ENCODE peak calls at places on chromosomes 6 and 20, in eight cellular contexts. One of them, this sample, is unnamed.

GRCh38 chr20:53927990-53928389 is 142.4 kb downstream of the BCAS1 start:
- DNase-seq in HT-29: no peak
- DNase-seq in anterior cingulate cortex: no peak
- DNase-seq in T-cell: no peak
- DNase-seq in left ventricle myocardium inferior: no peak
- DNase-seq in omental fat pad: no peak
- DNase-seq in activated naive CD8-positive, alpha-beta T cell treated with anti-CD3 and anti-CD28 coated beads, Interleukin-2, amount 50 U/mL, for 16 hours: no peak
- DNase-seq in G401: no peak
- DNase-seq in this sample: no peak

GRCh38 chr20:24752612-24753011 is 196.5 kb upstream of the CST7 start:
- DNase-seq in HT-29: no peak
- DNase-seq in anterior cingulate cortex: no peak
- DNase-seq in T-cell: no peak
- DNase-seq in left ventricle myocardium inferior: no peak
- DNase-seq in omental fat pad: no peak
- DNase-seq in activated naive CD8-positive, alpha-beta T cell treated with anti-CD3 and anti-CD28 coated beads, Interleukin-2, amount 50 U/mL, for 16 hours: no peak
- DNase-seq in G401: no peak
- DNase-seq in this sample: no peak

GRCh38 chr20:60589624-60590023 is 631.4 kb downstream of the CDH26 start:
- DNase-seq in HT-29: peak
- DNase-seq in anterior cingulate cortex: no peak
- DNase-seq in T-cell: no peak
- DNase-seq in left ventricle myocardium inferior: no peak
- DNase-seq in omental fat pad: no peak
- DNase-seq in activated naive CD8-positive, alpha-beta T cell treated with anti-CD3 and anti-CD28 coated beads, Interleukin-2, amount 50 U/mL, for 16 hours: no peak
- DNase-seq in G401: no peak
- DNase-seq in this sample: no peak

GRCh38 chr20:38962898-38963484 is 847 bp downstream of the DHX35 start:
- DNase-seq in HT-29: no peak
- DNase-seq in anterior cingulate cortex: no peak
- DNase-seq in T-cell: no peak
- DNase-seq in left ventricle myocardium inferior: no peak
- DNase-seq in omental fat pad: no peak
- DNase-seq in activated naive CD8-positive, alpha-beta T cell treated with anti-CD3 and anti-CD28 coated beads, Interleukin-2, amount 50 U/mL, for 16 hours: no peak
- DNase-seq in G401: peak
- DNase-seq in this sample: no peak

GRCh38 chr6:160992323-160993314 is 1.1 kb downstream of the MAP3K4 start:
- DNase-seq in HT-29: peak
- DNase-seq in anterior cingulate cortex: peak
- DNase-seq in T-cell: peak
- DNase-seq in left ventricle myocardium inferior: peak
- DNase-seq in omental fat pad: no peak
- DNase-seq in activated naive CD8-positive, alpha-beta T cell treated with anti-CD3 and anti-CD28 coated beads, Interleukin-2, amount 50 U/mL, for 16 hours: peak
- DNase-seq in G401: peak
- DNase-seq in this sample: peak

GRCh38 chr6:141607956-141608355 is 524.8 kb upstream of the GJE1 start:
- DNase-seq in HT-29: no peak
- DNase-seq in anterior cingulate cortex: no peak
- DNase-seq in T-cell: no peak
- DNase-seq in left ventricle myocardium inferior: no peak
- DNase-seq in omental fat pad: no peak
- DNase-seq in activated naive CD8-positive, alpha-beta T cell treated with anti-CD3 and anti-CD28 coated beads, Interleukin-2, amount 50 U/mL, for 16 hours: no peak
- DNase-seq in G401: no peak
- DNase-seq in this sample: no peak

GRCh38 chr6:136647363-136647763 is 97.1 kb upstream of the MAP7 start:
- DNase-seq in HT-29: no peak
- DNase-seq in anterior cingulate cortex: no peak
- DNase-seq in T-cell: peak
- DNase-seq in left ventricle myocardium inferior: no peak
- DNase-seq in omental fat pad: no peak
- DNase-seq in activated naive CD8-positive, alpha-beta T cell treated with anti-CD3 and anti-CD28 coated beads, Interleukin-2, amount 50 U/mL, for 16 hours: no peak
- DNase-seq in G401: no peak
- DNase-seq in this sample: peak

GRCh38 chr6:40587240-40588069 is at the start of gene LRFN2:
- DNase-seq in HT-29: peak
- DNase-seq in anterior cingulate cortex: peak
- DNase-seq in T-cell: peak
- DNase-seq in left ventricle myocardium inferior: peak
- DNase-seq in omental fat pad: no peak
- DNase-seq in activated naive CD8-positive, alpha-beta T cell treated with anti-CD3 and anti-CD28 coated beads, Interleukin-2, amount 50 U/mL, for 16 hours: peak
- DNase-seq in G401: peak
- DNase-seq in this sample: peak

GRCh38 chr6:127582777-127583462 is 5.9 kb downstream of the C6orf58 start:
- DNase-seq in HT-29: peak
- DNase-seq in anterior cingulate cortex: no peak
- DNase-seq in T-cell: no peak
- DNase-seq in left ventricle myocardium inferior: no peak
- DNase-seq in omental fat pad: no peak
- DNase-seq in activated naive CD8-positive, alpha-beta T cell treated with anti-CD3 and anti-CD28 coated beads, Interleukin-2, amount 50 U/mL, for 16 hours: no peak
- DNase-seq in G401: no peak
- DNase-seq in this sample: no peak

GRCh38 chr20:855466-856360 is 22.2 kb downstream of the FAM110A start:
- DNase-seq in HT-29: no peak
- DNase-seq in anterior cingulate cortex: no peak
- DNase-seq in T-cell: no peak
- DNase-seq in left ventricle myocardium inferior: no peak
- DNase-seq in omental fat pad: no peak
- DNase-seq in activated naive CD8-positive, alpha-beta T cell treated with anti-CD3 and anti-CD28 coated beads, Interleukin-2, amount 50 U/mL, for 16 hours: no peak
- DNase-seq in G401: no peak
- DNase-seq in this sample: no peak

GRCh38 chr6:456358-456857 is 64.9 kb downstream of the IRF4 start:
- DNase-seq in HT-29: no peak
- DNase-seq in anterior cingulate cortex: no peak
- DNase-seq in T-cell: no peak
- DNase-seq in left ventricle myocardium inferior: no peak
- DNase-seq in omental fat pad: no peak
- DNase-seq in activated naive CD8-positive, alpha-beta T cell treated with anti-CD3 and anti-CD28 coated beads, Interleukin-2, amount 50 U/mL, for 16 hours: no peak
- DNase-seq in G401: no peak
- DNase-seq in this sample: no peak

GRCh38 chr6:38319259-38320255 is 320.2 kb downstream of the BTBD9 start:
- DNase-seq in HT-29: no peak
- DNase-seq in anterior cingulate cortex: no peak
- DNase-seq in T-cell: no peak
- DNase-seq in left ventricle myocardium inferior: no peak
- DNase-seq in omental fat pad: no peak
- DNase-seq in activated naive CD8-positive, alpha-beta T cell treated with anti-CD3 and anti-CD28 coated beads, Interleukin-2, amount 50 U/mL, for 16 hours: no peak
- DNase-seq in G401: no peak
- DNase-seq in this sample: no peak

GRCh38 chr20:34971038-34971872 is 15.6 kb downstream of the MYH7B start:
- DNase-seq in HT-29: no peak
- DNase-seq in anterior cingulate cortex: no peak
- DNase-seq in T-cell: no peak
- DNase-seq in left ventricle myocardium inferior: no peak
- DNase-seq in omental fat pad: no peak
- DNase-seq in activated naive CD8-positive, alpha-beta T cell treated with anti-CD3 and anti-CD28 coated beads, Interleukin-2, amount 50 U/mL, for 16 hours: no peak
- DNase-seq in G401: no peak
- DNase-seq in this sample: no peak

GRCh38 chr6:14021449-14021848 is 96.1 kb upstream of the CD83 start:
- DNase-seq in HT-29: no peak
- DNase-seq in anterior cingulate cortex: no peak
- DNase-seq in T-cell: no peak
- DNase-seq in left ventricle myocardium inferior: no peak
- DNase-seq in omental fat pad: no peak
- DNase-seq in activated naive CD8-positive, alpha-beta T cell treated with anti-CD3 and anti-CD28 coated beads, Interleukin-2, amount 50 U/mL, for 16 hours: no peak
- DNase-seq in G401: no peak
- DNase-seq in this sample: no peak